ENCODE peak calls at places on chromosomes 7 and 10, in eight cellular contexts. H, F, A, J, S, Y, X and Z are unnamed samples.

GRCh38 chr7:4083513-4083912 is 598.6 kb upstream of the FOXK1 start:
- DNase-seq in H (no peak), A (no peak), S (no peak), F (no peak), X (no peak), Y (no peak), J (no peak), Z (no peak)

GRCh38 chr7:151081170-151082101 is 827 bp upstream of the FASTK start:
- DNase-seq in A (no peak), J (no peak), S (peak), X (no peak), H (no peak), Y (no peak), F (peak), Z (no peak)

GRCh38 chr7:76405738-76406137 is 3.8 kb downstream of the SSC4D start:
- DNase-seq in J (no peak), X (no peak), F (no peak), S (no peak), Y (no peak), A (no peak), H (no peak), Z (no peak)

GRCh38 chr10:46286991-46287693 is at the start of gene ANTXRL:
- DNase-seq in J (no peak), X (no peak), S (no peak), F (no peak), Y (no peak), A (no peak), H (no peak), Z (no peak)

GRCh38 chr10:36336315-36336714 is 694.2 kb upstream of the FZD8 start:
- DNase-seq in X (no peak), F (no peak), S (no peak), A (no peak), J (peak), H (no peak), Y (no peak), Z (no peak)

GRCh38 chr10:70115948-70116682 is 16.5 kb downstream of the AIFM2 start:
- DNase-seq in A (peak), X (peak), H (peak), Y (peak), J (peak), F (peak), S (peak), Z (peak)

GRCh38 chr10:133168617-133169031 is 8.6 kb downstream of the KNDC1 start:
- DNase-seq in Y (no peak), X (no peak), F (peak), S (no peak), J (no peak), A (no peak), H (no peak), Z (no peak)

GRCh38 chr7:41131956-41132355 is 570.9 kb downstream of the INHBA start:
- DNase-seq in F (no peak), X (no peak), Y (no peak), H (no peak), J (no peak), S (no peak), A (no peak), Z (no peak)

GRCh38 chr7:14837216-14837615 is 65.3 kb downstream of the DGKB start:
- DNase-seq in Y (no peak), S (no peak), A (no peak), F (no peak), X (no peak), H (no peak), J (no peak), Z (no peak)

GRCh38 chr10:7406712-7407333 is 4.0 kb downstream of the SFMBT2 start:
- DNase-seq in J (no peak), F (peak), Y (peak), S (peak), X (no peak), H (no peak), A (no peak), Z (no peak)

GRCh38 chr7:43700059-43700501 is 29.2 kb downstream of the COA1 start:
- DNase-seq in F (no peak), S (peak), A (no peak), Y (no peak), J (peak), H (no peak), X (peak), Z (no peak)

GRCh38 chr7:39712746-39713145 is 89.4 kb downstream of the RALA start:
- DNase-seq in H (no peak), Y (no peak), S (no peak), X (no peak), A (no peak), F (no peak), J (no peak), Z (no peak)

GRCh38 chr10:97916586-97916985 is 66.9 kb downstream of the GOLGA7B start:
- DNase-seq in S (peak), J (no peak), X (no peak), H (no peak), A (peak), Y (peak), F (no peak), Z (no peak)

GRCh38 chr7:1668486-1668931 is 1.6 kb upstream of the ELFN1 start:
- DNase-seq in S (peak), X (no peak), H (no peak), J (no peak), F (no peak), Y (no peak), A (no peak), Z (peak)

GRCh38 chr10:79052311-79053080 is 16.3 kb upstream of the ZMIZ1 start:
- DNase-seq in H (no peak), A (no peak), S (no peak), X (no peak), Y (no peak), J (no peak), F (no peak), Z (no peak)

GRCh38 chr10:122326385-122326784 is 48.1 kb upstream of the PLEKHA1 start:
- DNase-seq in X (no peak), H (no peak), A (no peak), F (no peak), J (no peak), Y (no peak), S (no peak), Z (no peak)

GRCh38 chr10:79483948-79484347 is 28.4 kb upstream of the EIF5AL1 start:
- DNase-seq in Y (peak), A (no peak), X (no peak), H (no peak), F (no peak), S (no peak), J (peak), Z (peak)

GRCh38 chr7:157954901-157955300 is 618.1 kb downstream of the DNAJB6 start:
- DNase-seq in F (no peak), J (no peak), X (no peak), Y (no peak), A (no peak), S (no peak), H (no peak), Z (no peak)

GRCh38 chr7:67301667-67302066 is 305.0 kb downstream of the TYW1 start:
- DNase-seq in X (no peak), H (no peak), F (no peak), A (no peak), J (no peak), S (peak), Y (no peak), Z (no peak)

GRCh38 chr10:111037868-111038267 is 39.0 kb upstream of the ADRA2A start:
- DNase-seq in X (no peak), A (no peak), S (peak), H (no peak), J (no peak), Y (no peak), F (no peak), Z (no peak)

GRCh38 chr10:30059209-30060107 is at the start of gene JCAD:
- DNase-seq in X (peak), S (peak), F (peak), Y (peak), A (peak), H (no peak), J (no peak), Z (peak)

GRCh38 chr7:138495485-138495884 is 35.4 kb downstream of the TRIM24 start:
- DNase-seq in S (no peak), H (no peak), A (no peak), F (no peak), Y (no peak), J (no peak), X (no peak), Z (no peak)

GRCh38 chr7:8141070-8141469 is 120.9 kb downstream of the ICA1 start:
- DNase-seq in S (no peak), Y (no peak), H (no peak), F (no peak), J (no peak), X (no peak), A (no peak), Z (no peak)

GRCh38 chr7:135697276-135698049 is 30.5 kb downstream of the SLC13A4 start:
- DNase-seq in F (no peak), A (no peak), J (no peak), Y (peak), H (no peak), X (peak), S (no peak), Z (no peak)

GRCh38 chr7:129169171-129169643 is 19.2 kb upstream of the SMO start:
- DNase-seq in S (peak), J (peak), X (no peak), F (peak), A (peak), H (no peak), Y (peak), Z (no peak)